ENCODE peak calls at places on chromosome X, in ten cellular contexts. V is CD4-positive, CD25-positive, alpha-beta regulatory T cell; M is H9; H is epithelial cell of prostate; Y is spleen; F is stomach; W is PC-3; D is uterus; Z is lower lobe of right lung; G is left ventricle myocardium inferior. A is an unnamed sample.

GRCh38 chrX:125205918-125206665 is 113.6 kb upstream of the TEX13C start:
- DNase-seq in V (no peak), M (peak), H (no peak), Y (peak), F (no peak), W (peak), D (no peak), Z (no peak), G (peak), A (no peak)

GRCh38 chrX:50200907-50201306 is at the start of gene AKAP4:
- DNase-seq in V (no peak), M (no peak), H (no peak), Y (no peak), F (no peak), W (no peak), D (no peak), Z (no peak), G (no peak), A (no peak)

GRCh38 chrX:19595036-19595435 is 79.7 kb upstream of the MAP3K15 start:
- DNase-seq in V (no peak), M (no peak), H (no peak), Y (no peak), F (no peak), W (no peak), D (no peak), Z (no peak), G (no peak), A (no peak)

GRCh38 chrX:154546354-154547244 is at the start of gene G6PD:
- DNase-seq in V (peak), M (peak), H (no peak), Y (peak), F (peak), W (peak), D (no peak), Z (peak), G (peak), A (peak)

GRCh38 chrX:101386542-101386885 is 523 bp upstream of the BTK start:
- DNase-seq in V (no peak), M (no peak), H (no peak), Y (no peak), F (no peak), W (no peak), D (no peak), Z (no peak), G (no peak), A (no peak)

GRCh38 chrX:100994352-100995281 is 25.1 kb downstream of the ARL13A start:
- DNase-seq in V (no peak), M (no peak), H (no peak), Y (no peak), F (no peak), W (peak), D (no peak), Z (no peak), G (no peak), A (peak)

GRCh38 chrX:41596586-41596985 is 92.2 kb upstream of the GPR34 start:
- DNase-seq in V (no peak), M (no peak), H (no peak), Y (no peak), F (no peak), W (no peak), D (no peak), Z (no peak), G (no peak), A (peak)

GRCh38 chrX:19660604-19661003 is 145.3 kb upstream of the MAP3K15 start:
- DNase-seq in V (no peak), M (no peak), H (no peak), Y (no peak), F (no peak), W (no peak), D (no peak), Z (no peak), G (no peak), A (no peak)

GRCh38 chrX:124098089-124098488 is 136.6 kb downstream of the STAG2 start:
- DNase-seq in V (no peak), M (no peak), H (no peak), Y (no peak), F (no peak), W (peak), D (no peak), Z (no peak), G (no peak), A (peak)

GRCh38 chrX:23008431-23009099 is 8.8 kb downstream of the DDX53 start:
- DNase-seq in V (no peak), M (no peak), H (no peak), Y (no peak), F (no peak), W (peak), D (no peak), Z (no peak), G (no peak), A (no peak)

GRCh38 chrX:1261285-1261684 is 7.3 kb upstream of the CSF2RA start:
- DNase-seq in V (no peak), M (peak), H (no peak), Y (peak), F (no peak), W (no peak), D (no peak), Z (no peak), G (no peak), A (no peak)

GRCh38 chrX:134949271-134949670 is 41.5 kb upstream of the SMIM10 start:
- DNase-seq in V (no peak), M (no peak), H (no peak), Y (no peak), F (no peak), W (peak), D (no peak), Z (no peak), G (no peak), A (no peak)

GRCh38 chrX:78650906-78651437 is 8.2 kb downstream of the RTL3 start:
- DNase-seq in V (no peak), M (no peak), H (no peak), Y (no peak), F (no peak), W (peak), D (no peak), Z (no peak), G (no peak), A (no peak)

GRCh38 chrX:122238801-122239200 is 945.3 kb upstream of the GRIA3 start:
- DNase-seq in V (no peak), M (no peak), H (peak), Y (no peak), F (no peak), W (no peak), D (no peak), Z (no peak), G (no peak), A (peak)

GRCh38 chrX:151393514-151393913 is 3.5 kb upstream of the VMA21 start:
- DNase-seq in V (peak), M (peak), H (no peak), Y (no peak), F (no peak), W (no peak), D (no peak), Z (no peak), G (no peak), A (no peak)

GRCh38 chrX:46573896-46574336 is 351 bp downstream of the CHST7 start:
- DNase-seq in V (peak), M (peak), H (no peak), Y (peak), F (peak), W (peak), D (peak), Z (peak), G (peak), A (peak)

GRCh38 chrX:78517124-78517523 is 142.0 kb downstream of the RTL3 start:
- DNase-seq in V (peak), M (no peak), H (peak), Y (no peak), F (no peak), W (peak), D (no peak), Z (no peak), G (no peak), A (peak)

GRCh38 chrX:17654116-17654515 is 83.2 kb upstream of the SCML1 start:
- DNase-seq in V (no peak), M (no peak), H (no peak), Y (no peak), F (no peak), W (no peak), D (no peak), Z (no peak), G (no peak), A (no peak)

GRCh38 chrX:110180928-110181310 is 137.0 kb downstream of the AMMECR1 start:
- DNase-seq in V (no peak), M (no peak), H (no peak), Y (no peak), F (no peak), W (peak), D (no peak), Z (no peak), G (no peak), A (peak)

GRCh38 chrX:15877380-15877779 is 22.8 kb upstream of the AP1S2 start:
- DNase-seq in V (no peak), M (no peak), H (no peak), Y (no peak), F (no peak), W (peak), D (no peak), Z (no peak), G (peak), A (peak)

GRCh38 chrX:120457766-120458180 is 11.3 kb downstream of the LAMP2 start:
- DNase-seq in V (no peak), M (no peak), H (peak), Y (no peak), F (no peak), W (peak), D (no peak), Z (no peak), G (no peak), A (peak)

GRCh38 chrX:153460826-153461225 is 9.6 kb downstream of the HAUS7 start:
- DNase-seq in V (peak), M (peak), H (no peak), Y (peak), F (peak), W (peak), D (no peak), Z (peak), G (no peak), A (no peak)

GRCh38 chrX:2696698-2697215 is 5.7 kb downstream of the CD99 start:
- DNase-seq in V (no peak), M (no peak), H (peak), Y (peak), F (no peak), W (peak), D (no peak), Z (no peak), G (no peak), A (peak)

GRCh38 chrX:119690921-119691716 is 1.8 kb downstream of the SEPTIN6 start:
- DNase-seq in V (peak), M (no peak), H (no peak), Y (no peak), F (no peak), W (no peak), D (no peak), Z (no peak), G (no peak), A (peak)

GRCh38 chrX:143121471-143121870 is 95.7 kb downstream of the SPANXN4 start:
- DNase-seq in V (no peak), M (no peak), H (no peak), Y (no peak), F (no peak), W (no peak), D (no peak), Z (no peak), G (no peak), A (no peak)

GRCh38 chrX:70332600-70332999 is 42.7 kb downstream of the KIF4A start:
- DNase-seq in V (no peak), M (no peak), H (no peak), Y (no peak), F (no peak), W (no peak), D (no peak), Z (no peak), G (no peak), A (no peak)

GRCh38 chrX:20514358-20514757 is 247.6 kb upstream of the RPS6KA3 start:
- DNase-seq in V (no peak), M (no peak), H (no peak), Y (no peak), F (no peak), W (peak), D (no peak), Z (no peak), G (no peak), A (peak)

GRCh38 chrX:17164936-17165335 is 210.1 kb upstream of the NHS start:
- DNase-seq in V (no peak), M (no peak), H (no peak), Y (no peak), F (no peak), W (no peak), D (no peak), Z (no peak), G (no peak), A (peak)

GRCh38 chrX:33190016-33190415 is 21.3 kb downstream of the DMD start:
- DNase-seq in V (no peak), M (no peak), H (no peak), Y (no peak), F (no peak), W (no peak), D (no peak), Z (no peak), G (no peak), A (no peak)

GRCh38 chrX:72271812-72272211 is 5.2 kb downstream of the RPS4X start:
- DNase-seq in V (no peak), M (no peak), H (no peak), Y (no peak), F (no peak), W (no peak), D (no peak), Z (no peak), G (no peak), A (peak)
- H3K27ac ChIP-seq in V (no peak), M (no peak), H (peak), Y (no peak), F (no peak), W (peak), D (no peak), Z (no peak), G (no peak), A (no peak)

DNA sequence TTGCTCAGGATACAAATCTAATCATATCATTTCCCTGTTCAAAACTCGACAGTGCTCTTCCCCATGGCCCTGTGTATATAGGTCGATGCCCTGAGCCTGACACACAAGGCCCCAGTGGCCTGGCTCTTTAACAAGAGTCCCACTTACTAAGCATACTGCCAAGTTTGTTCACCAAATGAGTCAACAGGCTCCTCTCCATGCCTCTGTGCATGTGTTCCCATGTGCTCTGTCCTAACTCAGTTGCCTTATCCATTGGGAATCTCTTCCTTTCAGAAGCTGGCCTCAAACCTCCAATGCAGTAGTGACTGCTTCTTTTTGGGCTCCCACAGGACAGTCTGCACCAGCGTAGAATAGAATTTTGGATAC is 18.9 kb upstream of the CXCR3 start:
- DNase-seq in V (no peak), M (no peak), H (no peak), Y (no peak), F (no peak), W (peak), D (no peak), Z (no peak), G (no peak), A (no peak)
- H3K27ac ChIP-seq in V (peak), M (no peak), H (no peak), Y (no peak), F (peak), W (peak), D (no peak), Z (no peak), G (peak), A (no peak)

DNA sequence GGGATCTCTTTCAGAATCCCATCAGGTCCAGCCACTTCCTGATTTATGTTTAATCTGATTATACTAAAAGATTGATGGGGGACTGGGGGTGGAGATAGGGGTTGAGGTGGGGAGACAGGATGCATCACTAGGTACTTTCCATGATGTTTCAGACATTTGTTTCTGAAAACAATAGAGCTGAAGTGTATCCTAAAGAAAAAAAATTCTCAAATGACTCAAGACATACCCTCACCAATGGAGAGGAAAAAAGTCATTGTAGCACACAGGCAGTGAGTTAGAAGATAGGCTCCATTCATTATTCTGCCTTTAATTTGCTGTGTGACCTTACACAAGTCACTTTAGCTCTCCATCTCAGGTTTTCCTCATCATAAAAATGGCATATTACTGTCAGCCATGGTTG is 33.1 kb downstream of the LHFPL1 start:
- DNase-seq in V (no peak), M (no peak), H (no peak), Y (no peak), F (no peak), W (no peak), D (no peak), Z (no peak), G (no peak), A (no peak)
- H3K27ac ChIP-seq in V (no peak), M (no peak), H (no peak), Y (no peak), F (no peak), W (no peak), D (no peak), Z (no peak), G (no peak), A (no peak)

DNA sequence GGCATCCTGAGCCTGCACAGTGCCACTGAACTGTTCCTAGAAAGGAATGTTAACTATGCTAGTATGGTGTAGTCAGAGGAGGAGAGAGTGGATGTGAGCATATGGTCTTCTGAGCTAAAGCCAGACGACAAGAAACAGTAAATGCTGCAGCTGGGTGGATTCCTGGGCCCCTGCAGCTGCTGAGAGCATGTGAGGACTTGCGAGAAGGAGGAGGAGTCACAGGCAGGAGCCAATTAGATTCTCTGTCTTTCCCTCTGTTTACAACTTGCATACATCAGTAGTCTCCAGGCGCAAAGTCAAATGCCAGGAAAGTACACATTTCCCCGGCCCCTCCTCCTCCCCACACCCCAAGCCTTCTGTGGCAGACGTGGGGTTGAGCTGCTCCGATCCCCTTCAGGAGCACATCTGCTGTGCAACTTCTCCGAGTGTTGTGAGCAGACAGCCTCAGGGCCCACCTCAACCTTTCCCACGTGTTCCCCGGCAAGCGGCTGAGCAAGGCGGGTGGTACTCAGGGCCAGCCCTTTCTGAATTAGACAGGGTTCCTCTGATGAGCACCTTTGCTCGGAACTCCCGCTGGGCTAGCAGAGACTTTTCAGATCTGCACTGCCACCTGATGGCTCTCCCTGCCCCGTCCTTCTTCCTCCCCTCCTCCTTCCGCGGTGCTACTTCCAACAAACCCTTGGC is 108.7 kb upstream of the ATP6AP2 start:
- DNase-seq in V (no peak), M (peak), H (no peak), Y (no peak), F (peak), W (peak), D (peak), Z (peak), G (no peak), A (peak)
- H3K27ac ChIP-seq in V (no peak), M (no peak), H (no peak), Y (no peak), F (peak), W (no peak), D (peak), Z (no peak), G (no peak), A (no peak)

GRCh38 chrX:13676885-13677284 is 12.0 kb upstream of the RAB9A start:
- DNase-seq in V (no peak), M (no peak), H (no peak), Y (no peak), F (no peak), W (no peak), D (no peak), Z (no peak), G (no peak), A (no peak)
- H3K27ac ChIP-seq in V (no peak), M (no peak), H (no peak), Y (no peak), F (no peak), W (no peak), D (no peak), Z (no peak), G (no peak), A (no peak)

DNA sequence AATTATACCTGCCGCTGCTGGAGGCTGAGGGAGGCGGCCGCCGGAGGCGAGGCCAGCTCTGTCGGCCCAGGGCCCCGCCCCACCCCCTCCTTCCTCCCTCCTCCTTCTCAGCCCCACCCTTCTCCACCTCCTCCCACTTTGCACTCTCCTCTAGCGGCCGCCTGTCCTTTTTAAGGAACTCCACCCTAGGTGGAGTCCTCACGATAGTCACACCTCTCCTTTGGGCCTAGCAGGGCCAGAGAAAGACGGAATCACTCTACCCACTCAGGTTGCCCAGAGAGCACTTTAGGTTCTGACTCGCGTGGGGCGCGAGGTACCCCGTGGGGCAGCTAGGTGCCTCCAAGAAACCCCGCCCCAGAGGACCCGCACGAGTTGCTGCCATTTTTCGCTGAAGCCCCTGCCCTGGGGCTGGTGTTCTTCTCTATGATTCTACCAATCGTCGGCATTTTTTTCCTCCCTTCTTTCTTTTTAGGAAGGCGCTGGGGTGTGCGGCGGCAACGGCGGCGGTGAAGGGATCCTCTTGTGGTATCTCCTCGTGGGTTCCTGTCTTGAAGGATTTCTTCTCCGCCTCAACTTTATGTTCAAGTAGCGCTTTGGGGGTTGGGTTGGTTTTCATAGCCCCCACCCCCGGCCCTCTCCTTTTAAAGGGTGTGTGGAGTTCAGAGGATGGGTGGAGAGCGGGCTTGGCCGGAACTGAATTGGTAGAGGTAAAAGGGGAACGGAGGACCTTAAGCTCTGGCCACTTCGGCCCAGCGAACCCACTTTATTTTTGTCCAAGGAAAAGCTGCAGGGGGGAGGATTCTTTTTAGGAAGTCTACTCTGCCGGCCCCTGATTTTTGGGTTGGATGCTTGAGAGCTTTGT is at the start of gene KLF8:
- DNase-seq in V (peak), M (peak), H (peak), Y (no peak), F (peak), W (no peak), D (peak), Z (peak), G (peak), A (peak)
- H3K27ac ChIP-seq in V (no peak), M (no peak), H (peak), Y (peak), F (peak), W (no peak), D (peak), Z (peak), G (peak), A (peak)

GRCh38 chrX:69027181-69028005 is 137.9 kb downstream of the PJA1 start:
- DNase-seq in V (no peak), M (no peak), H (peak), Y (no peak), F (peak), W (peak), D (no peak), Z (no peak), G (no peak), A (peak)
- H3K27ac ChIP-seq in V (no peak), M (no peak), H (peak), Y (no peak), F (peak), W (peak), D (peak), Z (no peak), G (peak), A (peak)

DNA sequence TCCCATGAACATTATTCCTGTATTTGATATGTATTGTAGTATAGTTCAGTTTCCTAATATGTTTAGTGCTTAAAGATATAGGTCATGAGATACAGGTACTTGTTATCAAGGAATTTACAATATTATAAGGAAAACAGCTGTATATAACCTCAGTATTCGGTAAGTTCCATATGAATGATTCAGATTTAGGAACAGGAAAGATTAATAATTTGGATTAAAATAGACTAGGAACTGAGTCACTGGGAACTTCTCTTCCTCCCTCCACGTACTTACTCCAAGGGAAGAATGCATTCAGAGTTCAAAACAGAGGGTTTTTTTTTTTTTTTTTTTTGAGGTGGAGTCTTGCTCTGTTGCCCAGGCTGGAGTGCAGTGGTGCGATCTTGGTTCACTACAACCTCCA is 20.0 kb downstream of the DIAPH2 start:
- DNase-seq in V (no peak), M (no peak), H (no peak), Y (no peak), F (no peak), W (peak), D (no peak), Z (no peak), G (no peak), A (no peak)
- H3K27ac ChIP-seq in V (no peak), M (no peak), H (no peak), Y (no peak), F (no peak), W (no peak), D (no peak), Z (no peak), G (peak), A (no peak)

GRCh38 chrX:10617186-10617963 is 3.0 kb downstream of the MID1 start:
- DNase-seq in V (no peak), M (no peak), H (no peak), Y (no peak), F (no peak), W (peak), D (no peak), Z (no peak), G (no peak), A (no peak)
- H3K27ac ChIP-seq in V (no peak), M (peak), H (peak), Y (no peak), F (no peak), W (peak), D (no peak), Z (no peak), G (peak), A (peak)